ENCODE peak calls at places on chromosome 12, in four cellular contexts. O is mammary epithelial cell, A is left ventricle myocardium inferior, J is uterus. X is an unnamed sample.

GRCh38 chr12:64175254-64175945 is 46.7 kb downstream of the KICS2 start:
- DNase-seq in O (no peak), A (no peak), J (no peak), X (no peak)

GRCh38 chr12:1865284-1865866 is 45.0 kb downstream of the LRTM2 start:
- DNase-seq in O (no peak), J (no peak), A (no peak), X (no peak)

GRCh38 chr12:124626841-124627502 is 59.6 kb upstream of the NCOR2 start:
- DNase-seq in A (peak), O (no peak), J (peak), X (no peak)

GRCh38 chr12:132036063-132036683 is 86.4 kb downstream of the EP400 start:
- DNase-seq in O (no peak), J (no peak), A (no peak), X (no peak)

GRCh38 chr12:88876867-88877266 is 296.6 kb upstream of the KITLG start:
- DNase-seq in J (no peak), O (peak), A (no peak), X (no peak)

GRCh38 chr12:124365726-124366430 is 71.0 kb downstream of the RFLNA start:
- DNase-seq in J (no peak), A (no peak), O (no peak), X (no peak)

GRCh38 chr12:64083285-64084210 is 138.5 kb downstream of the KICS2 start:
- DNase-seq in O (peak), J (peak), A (peak), X (peak)

GRCh38 chr12:78645956-78646355 is 218.6 kb upstream of the SYT1 start:
- DNase-seq in J (no peak), O (no peak), A (no peak), X (no peak)

GRCh38 chr12:41277019-41277770 is 89.1 kb downstream of the PDZRN4 start:
- DNase-seq in A (no peak), O (peak), J (no peak), X (peak)

GRCh38 chr12:23950011-23950774 is 723 bp upstream of the SOX5 start:
- DNase-seq in A (no peak), O (peak), J (no peak), X (no peak)

GRCh38 chr12:88544991-88545684 is 35.1 kb downstream of the KITLG start:
- DNase-seq in O (no peak), J (no peak), A (no peak), X (no peak)

GRCh38 chr12:24415934-24416333 is 466.5 kb upstream of the SOX5 start:
- DNase-seq in J (no peak), O (no peak), A (no peak), X (no peak)

GRCh38 chr12:121805171-121805687 is 1.4 kb downstream of the SETD1B start:
- DNase-seq in O (peak), J (no peak), A (no peak), X (no peak)

GRCh38 chr12:71684081-71684480 is 1.8 kb upstream of the TMEM19 start:
- DNase-seq in J (no peak), A (no peak), O (no peak), X (no peak)

GRCh38 chr12:6542209-6543009 is 8.1 kb downstream of the GAPDH start:
- DNase-seq in J (no peak), O (no peak), A (no peak), X (no peak)

DNA sequence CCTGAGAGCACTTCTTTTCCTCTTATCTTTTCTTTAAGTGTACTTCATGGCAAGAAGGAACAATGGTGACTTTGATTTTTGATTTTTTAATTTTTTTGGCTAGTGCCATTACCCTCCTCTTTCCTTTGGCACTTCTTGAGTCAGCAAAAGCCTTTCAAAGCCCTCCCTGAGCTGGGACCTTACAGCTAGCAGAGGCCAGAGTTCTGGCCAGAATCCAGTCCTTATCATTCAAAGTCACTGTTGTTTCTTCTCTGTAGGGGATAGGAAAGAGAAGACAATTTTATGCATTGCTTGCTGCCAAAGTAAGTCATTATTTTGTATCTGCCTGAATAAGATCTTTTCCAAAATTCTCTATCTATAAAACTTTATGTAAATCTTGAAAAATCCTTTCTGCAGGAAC is 419.8 kb upstream of the PRICKLE1 start:
- DNase-seq in A (no peak), J (no peak), O (no peak), X (no peak)
- TF ChIP-seq CTCF in A (no peak), J (no peak), O (no peak), X (no peak)

DNA sequence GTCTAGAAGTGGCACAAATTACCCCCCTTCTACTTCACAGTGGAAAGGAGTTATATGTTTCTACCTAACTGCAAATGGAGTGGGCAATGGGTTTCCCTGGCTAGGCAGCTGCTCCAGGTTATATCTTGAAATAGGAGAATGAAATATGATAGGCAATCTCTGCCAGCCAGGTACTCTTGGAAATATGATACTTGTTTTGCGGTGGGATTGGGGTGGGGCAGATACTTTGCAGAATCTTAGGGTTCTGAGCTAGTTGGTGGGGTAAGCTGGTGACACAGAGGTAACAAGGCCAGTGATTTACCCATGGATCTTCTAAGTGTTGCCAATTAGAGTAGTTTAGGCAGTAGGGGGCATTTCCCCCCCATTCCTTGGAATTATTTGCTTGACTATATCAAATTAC is 140.1 kb downstream of the ATP23 start:
- DNase-seq in A (no peak), J (no peak), O (peak), X (no peak)
- TF ChIP-seq CTCF in A (no peak), J (no peak), O (no peak), X (no peak)

DNA sequence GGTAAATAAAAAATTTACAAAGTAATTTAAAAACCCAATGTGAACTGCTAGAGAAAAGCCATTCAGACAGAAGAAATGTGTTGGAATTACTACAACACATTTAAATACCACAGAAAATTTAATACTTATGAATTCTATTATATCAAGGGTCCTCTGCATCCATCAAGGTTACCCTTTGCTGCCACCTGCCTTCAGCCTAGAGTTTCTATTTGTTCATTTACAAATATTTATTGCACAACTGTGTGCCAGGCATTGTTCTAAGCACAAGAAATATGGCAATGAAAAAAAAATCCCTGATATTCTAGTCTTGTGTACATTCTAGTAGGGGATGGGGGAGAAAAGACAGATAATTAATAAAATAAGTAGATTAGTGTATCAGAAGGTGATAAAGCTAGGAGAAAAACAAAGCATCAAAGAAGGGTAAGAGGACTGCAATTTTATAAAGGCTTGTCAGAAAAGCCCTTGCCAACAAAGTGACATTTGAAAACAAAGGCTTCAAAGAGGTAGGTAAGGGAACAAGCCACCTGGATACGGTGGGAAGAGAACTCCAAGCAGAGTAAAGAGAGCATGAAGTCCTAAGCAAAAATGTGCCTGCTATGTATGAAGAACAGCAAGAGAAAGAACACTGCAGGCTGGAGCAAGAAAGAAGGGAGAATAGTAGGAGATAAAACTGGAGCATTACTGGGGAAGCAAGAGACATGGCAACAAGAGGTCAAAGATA is 59.1 kb upstream of the SLC6A13 start:
- DNase-seq in O (peak), A (no peak), J (no peak), X (peak)
- TF ChIP-seq CTCF in O (no peak), A (peak), J (no peak), X (peak)

GRCh38 chr12:2891240-2892053 is 756 bp downstream of the TULP3 start:
- DNase-seq in A (peak), J (peak), O (peak), X (peak)

GRCh38 chr12:2890001-2890387 is 697 bp upstream of the TULP3 start:
- DNase-seq in A (no peak), J (no peak), O (no peak), X (no peak)

GRCh38 chr12:2892246-2892645 is 1.6 kb downstream of the TULP3 start:
- DNase-seq in A (no peak), J (no peak), O (no peak), X (no peak)

GRCh38 chr12:2893007-2893406 is 2.3 kb downstream of the TULP3 start:
- DNase-seq in J (peak), O (peak), A (no peak), X (no peak)

GRCh38 chr12:2890388-2891239 is at the start of gene TULP3:
- DNase-seq in A (peak), O (peak), J (peak), X (peak)
- TF ChIP-seq CTCF in A (peak), O (no peak), J (no peak), X (no peak)

DNA sequence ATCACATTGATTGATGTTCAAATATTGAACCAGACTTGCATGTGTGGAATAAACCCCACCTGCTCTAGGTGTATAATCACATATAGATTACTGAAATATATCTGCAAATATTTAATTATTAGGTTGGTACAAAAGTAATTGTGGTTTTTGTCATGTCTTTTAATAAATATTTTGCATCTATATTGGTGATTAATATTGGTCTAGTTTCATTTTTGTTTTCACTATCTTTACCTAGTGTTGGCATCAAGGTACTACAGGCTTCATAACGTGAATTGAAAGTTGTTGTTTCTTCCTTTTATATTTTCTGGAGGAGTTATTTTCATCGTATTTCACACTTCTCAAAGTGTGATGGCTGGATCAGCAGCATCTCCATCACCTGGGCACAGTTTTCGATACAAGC is 740.0 kb upstream of the TMEM132C start:
- DNase-seq in O (no peak), J (no peak), A (no peak), X (no peak)
- TF ChIP-seq CTCF in O (no peak), J (no peak), A (no peak), X (no peak)

GRCh38 chr12:127383281-127383680 is 883.7 kb upstream of the TMEM132C start:
- DNase-seq in O (peak), A (no peak), J (no peak), X (no peak)

GRCh38 chr12:127386723-127387122 is 880.2 kb upstream of the TMEM132C start:
- DNase-seq in J (no peak), A (no peak), O (peak), X (no peak)

GRCh38 chr12:127381681-127382080 is 885.3 kb upstream of the TMEM132C start:
- DNase-seq in A (no peak), O (peak), J (no peak), X (no peak)

GRCh38 chr12:127381043-127381668 is 885.8 kb upstream of the TMEM132C start:
- DNase-seq in A (peak), O (peak), J (no peak), X (no peak)
- TF ChIP-seq CTCF in A (peak), O (peak), J (peak), X (no peak)

GRCh38 chr12:47802312-47802711 is 17.4 kb downstream of the HDAC7 start:
- DNase-seq in O (no peak), J (no peak), A (no peak), X (no peak)
- TF ChIP-seq CTCF in O (no peak), J (no peak), A (peak), X (no peak)